ENCODE peak calls at places on chromosomes 12 and 14, in four cellular contexts. W is frontal cortex, Q is transverse colon, H is Peyer's patch. S is an unnamed sample.

GRCh38 chr14:78701246-78701645 is 531.1 kb downstream of the NRXN3 start:
- DNase-seq in W (no peak), Q (no peak), H (no peak), S (no peak)

GRCh38 chr12:128137140-128137539 is 129.8 kb upstream of the TMEM132C start:
- DNase-seq in W (no peak), Q (no peak), H (no peak), S (no peak)

GRCh38 chr12:92144045-92144630 is 1.5 kb downstream of the BTG1 start:
- DNase-seq in W (no peak), Q (peak), H (peak), S (no peak)

GRCh38 chr12:109706747-109707469 is 6.7 kb upstream of the FAM222A start:
- DNase-seq in W (no peak), Q (peak), H (no peak), S (no peak)

GRCh38 chr12:18428416-18428815 is 167.1 kb downstream of the PIK3C2G start:
- DNase-seq in W (no peak), Q (no peak), H (no peak), S (no peak)

GRCh38 chr14:69428289-69428998 is 30.0 kb downstream of the SLC39A9 start:
- DNase-seq in W (no peak), Q (no peak), H (no peak), S (no peak)

GRCh38 chr12:25797335-25797863 is 161.1 kb upstream of the RASSF8 start:
- DNase-seq in W (no peak), Q (no peak), H (no peak), S (no peak)

GRCh38 chr14:53715390-53715730 is 241.3 kb downstream of the BMP4 start:
- DNase-seq in W (no peak), Q (no peak), H (no peak), S (no peak)

GRCh38 chr12:58413794-58414193 is 472.4 kb downstream of the ATP23 start:
- DNase-seq in W (no peak), Q (no peak), H (no peak), S (no peak)

GRCh38 chr14:91374897-91375747 is 42.5 kb downstream of the CCDC88C start:
- DNase-seq in W (no peak), Q (no peak), H (no peak), S (no peak)

GRCh38 chr14:52360831-52361230 is 46.7 kb downstream of the PTGER2 start:
- DNase-seq in W (no peak), Q (peak), H (no peak), S (no peak)

GRCh38 chr14:92460541-92460915 is 53.1 kb upstream of the RIN3 start:
- DNase-seq in W (no peak), Q (no peak), H (no peak), S (no peak)

GRCh38 chr14:95998656-95999055 is 40.5 kb upstream of the C14orf132 start:
- DNase-seq in W (peak), Q (no peak), H (no peak), S (no peak)

GRCh38 chr14:64410084-64410774 is 22.1 kb downstream of the MTHFD1 start:
- DNase-seq in W (no peak), Q (no peak), H (no peak), S (no peak)

GRCh38 chr12:44287545-44287944 is 451.7 kb downstream of the TMEM117 start:
- DNase-seq in W (no peak), Q (no peak), H (no peak), S (no peak)

GRCh38 chr12:49264466-49264872 is 413 bp upstream of the TUBA1C start:
- DNase-seq in W (peak), Q (no peak), H (no peak), S (no peak)

GRCh38 chr14:76599556-76599955 is 161.7 kb upstream of the VASH1 start:
- DNase-seq in W (no peak), Q (no peak), H (no peak), S (no peak)

GRCh38 chr12:108482717-108483212 is 32.3 kb upstream of the FICD start:
- DNase-seq in W (no peak), Q (no peak), H (no peak), S (no peak)

GRCh38 chr14:30362369-30363218 is 196.4 kb upstream of the G2E3 start:
- DNase-seq in W (no peak), Q (no peak), H (no peak), S (no peak)

GRCh38 chr14:32078794-32079663 is 1.9 kb downstream of the ARHGAP5 start:
- DNase-seq in W (no peak), Q (no peak), H (no peak), S (no peak)

GRCh38 chr12:21839776-21840175 is 65.3 kb upstream of the KCNJ8 start:
- DNase-seq in W (no peak), Q (no peak), H (no peak), S (no peak)

GRCh38 chr12:49097381-49097780 is 2.8 kb upstream of the DHH start:
- DNase-seq in W (no peak), Q (no peak), H (no peak), S (no peak)

GRCh38 chr14:91883770-91884169 is 16.4 kb upstream of the TC2N start:
- DNase-seq in W (no peak), Q (no peak), H (no peak), S (no peak)

GRCh38 chr12:3252416-3252815 is 175.2 kb downstream of the TSPAN9 start:
- DNase-seq in W (peak), Q (peak), H (no peak), S (peak)

GRCh38 chr12:91896725-91897515 is 248.7 kb downstream of the BTG1 start:
- DNase-seq in W (no peak), Q (no peak), H (no peak), S (no peak)

GRCh38 chr12:49533331-49533730 is 5.5 kb upstream of the KCNH3 start:
- DNase-seq in W (no peak), Q (no peak), H (no peak), S (no peak)

GRCh38 chr12:4278582-4278939 is 5.0 kb downstream of the CCND2 start:
- DNase-seq in W (no peak), Q (peak), H (peak), S (peak)

GRCh38 chr12:73465106-73465505 is 1072.5 kb upstream of the ATXN7L3B start:
- DNase-seq in W (no peak), Q (no peak), H (no peak), S (no peak)

GRCh38 chr14:101361451-101362433 is 199.6 kb upstream of the DIO3 start:
- DNase-seq in W (no peak), Q (no peak), H (no peak), S (no peak)

S was measured in hypothalamus.